ENCODE peak calls at places on chromosomes 16 and 17, in four cellular contexts. T is tibial artery, Q is prostate gland, F is dermis blood vessel endothelial cell. E is an unnamed sample.
A peak's percentile ranks its signal among the peaks of the same experiment; 100 is the strongest.

GRCh38 chr17:5380491-5381135 is 38.8 kb downstream of the NUP88 start:
- DNase-seq in T (no peak), Q (no peak), F (no peak), E (no peak)

GRCh38 chr17:19365833-19366636 is 3.5 kb upstream of the B9D1 start:
- DNase-seq in T (peak; percentile 14), Q (no peak), F (no peak), E (no peak)

GRCh38 chr16:31005350-31006085 is 4.9 kb downstream of the STX1B start:
- DNase-seq in T (no peak), Q (no peak), F (no peak), E (no peak)

GRCh38 chr17:57637668-57638010 is 107.5 kb downstream of the CCDC182 start:
- DNase-seq in T (no peak), Q (no peak), F (no peak), E (no peak)

GRCh38 chr16:46857261-46857962 is 26.4 kb upstream of the C16orf87 start:
- DNase-seq in T (no peak), Q (peak; percentile 30), F (peak; percentile 56), E (peak; percentile 46)

GRCh38 chr17:2094891-2095535 is 40.1 kb downstream of the HIC1 start:
- DNase-seq in T (peak; percentile 59), Q (peak; percentile 92), F (peak; percentile 69), E (peak; percentile 43)

GRCh38 chr17:61808442-61808841 is 54.9 kb downstream of the BRIP1 start:
- DNase-seq in T (no peak), Q (no peak), F (no peak), E (no peak)

GRCh38 chr17:51258756-51259573 is 884 bp downstream of the MBTD1 start:
- DNase-seq in T (peak; percentile 21), Q (peak; percentile 14), F (peak; percentile 39), E (no peak)

GRCh38 chr16:84283314-84284167 is 11.1 kb upstream of the WFDC1 start:
- DNase-seq in T (no peak), Q (no peak), F (no peak), E (no peak)

GRCh38 chr17:35630530-35631148 is 43.5 kb downstream of the AP2B1 start:
- DNase-seq in T (no peak), Q (no peak), F (peak; percentile 88), E (no peak)

GRCh38 chr17:78645421-78646295 is 68.5 kb upstream of the DNAH17 start:
- DNase-seq in T (peak; percentile 78), Q (no peak), F (peak; percentile 41), E (no peak)

GRCh38 chr16:4937782-4938682 is 1.1 kb upstream of the PPL start:
- DNase-seq in T (no peak), Q (peak; percentile 68), F (no peak), E (no peak)

GRCh38 chr17:72922223-72922622 is 170.3 kb downstream of the SLC39A11 start:
- DNase-seq in T (no peak), Q (no peak), F (no peak), E (no peak)

GRCh38 chr17:6782244-6782643 is 6.2 kb downstream of the FBXO39 start:
- DNase-seq in T (no peak), Q (no peak), F (no peak), E (no peak)

GRCh38 chr17:54916721-54917120 is 16.1 kb downstream of the TOM1L1 start:
- DNase-seq in T (no peak), Q (no peak), F (no peak), E (no peak)

GRCh38 chr17:76727745-76728456 is 1.3 kb downstream of the METTL23 start:
- DNase-seq in T (no peak), Q (no peak), F (peak; percentile 24), E (no peak)

GRCh38 chr17:7356072-7356549 is 1.2 kb downstream of the TMEM95 start:
- DNase-seq in T (peak; percentile 75), Q (peak; percentile 71), F (peak; percentile 86), E (peak; percentile 60)

GRCh38 chr16:66226762-66227161 is 139.7 kb upstream of the CDH5 start:
- DNase-seq in T (no peak), Q (no peak), F (no peak), E (peak; percentile 23)

GRCh38 chr17:70654706-70655105 is 485.4 kb downstream of the KCNJ2 start:
- DNase-seq in T (no peak), Q (no peak), F (no peak), E (no peak)

GRCh38 chr17:43734376-43734775 is 24.2 kb downstream of the SOST start:
- DNase-seq in T (no peak), Q (no peak), F (peak; percentile 27), E (no peak)

GRCh38 chr16:17082126-17082882 is 388.5 kb downstream of the XYLT1 start:
- DNase-seq in T (no peak), Q (no peak), F (no peak), E (no peak)

E was measured in C1 segment of cervical spinal cord.